ENCODE peak calls at places on chromosomes 2 and 18, in seven cellular contexts. C is spleen, E is transverse colon, L is SK-N-MC, T is sigmoid colon, X is HepG2, D is GM12891. U is an unnamed sample.

GRCh38 chr2:5365871-5366461 is 326.2 kb upstream of the SOX11 start:
- DNase-seq in C (no peak), E (peak; percentile 12), L (no peak), T (peak; percentile 79), X (peak; percentile 62), D (peak; percentile 46), U (peak; percentile 68)

GRCh38 chr18:46736136-46736535 is 20.7 kb downstream of the ST8SIA5 start:
- DNase-seq in C (no peak), E (no peak), L (no peak), T (no peak), X (no peak), D (no peak), U (no peak)

GRCh38 chr18:74281639-74282358 is 10.0 kb downstream of the CYB5A start:
- DNase-seq in C (no peak), E (peak; percentile 21), L (no peak), T (peak; percentile 76), X (peak; percentile 81), D (no peak), U (no peak)

GRCh38 chr2:237193436-237193835 is 107.7 kb downstream of the COPS8 start:
- DNase-seq in C (no peak), E (no peak), L (no peak), T (peak; percentile 40), X (no peak), D (no peak), U (no peak)

GRCh38 chr18:2104620-2105462 is 466.5 kb downstream of the METTL4 start:
- DNase-seq in C (peak; percentile 80), E (peak; percentile 42), L (no peak), T (no peak), X (peak; percentile 30), D (peak; percentile 19), U (peak; percentile 64)

GRCh38 chr2:240996161-240996833 is 2.1 kb upstream of the SNED1 start:
- DNase-seq in C (peak; percentile 73), E (no peak), L (no peak), T (peak; percentile 63), X (no peak), D (peak; percentile 5), U (peak; percentile 15)

GRCh38 chr2:230129343-230129742 is 60.6 kb upstream of the SLC16A14 start:
- DNase-seq in C (no peak), E (no peak), L (no peak), T (no peak), X (peak; percentile 77), D (no peak), U (no peak)

GRCh38 chr2:17273066-17273465 is 245.2 kb downstream of the RAD51AP2 start:
- DNase-seq in C (no peak), E (no peak), L (no peak), T (no peak), X (no peak), D (no peak), U (no peak)

GRCh38 chr18:77073336-77074093 is 59.1 kb downstream of the MBP start:
- DNase-seq in C (no peak), E (no peak), L (no peak), T (no peak), X (no peak), D (no peak), U (no peak)

GRCh38 chr2:134463726-134464076 is 209.8 kb downstream of the MGAT5 start:
- DNase-seq in C (no peak), E (no peak), L (no peak), T (no peak), X (no peak), D (no peak), U (no peak)

GRCh38 chr18:22828171-22828570 is 105.0 kb upstream of the RBBP8 start:
- DNase-seq in C (no peak), E (no peak), L (no peak), T (no peak), X (no peak), D (no peak), U (no peak)

GRCh38 chr2:15116830-15117229 is 444.3 kb downstream of the NBAS start:
- DNase-seq in C (no peak), E (no peak), L (no peak), T (no peak), X (no peak), D (no peak), U (no peak)

GRCh38 chr2:150425121-150425559 is 62.3 kb downstream of the RND3 start:
- DNase-seq in C (no peak), E (no peak), L (no peak), T (no peak), X (no peak), D (no peak), U (no peak)

GRCh38 chr2:44275915-44276279 is 617 bp downstream of the SLC3A1 start:
- DNase-seq in C (no peak), E (no peak), L (no peak), T (no peak), X (no peak), D (no peak), U (no peak)

GRCh38 chr2:177029501-177029900 is 183.1 kb upstream of the HNRNPA3 start:
- DNase-seq in C (no peak), E (no peak), L (no peak), T (no peak), X (no peak), D (no peak), U (no peak)

DNA sequence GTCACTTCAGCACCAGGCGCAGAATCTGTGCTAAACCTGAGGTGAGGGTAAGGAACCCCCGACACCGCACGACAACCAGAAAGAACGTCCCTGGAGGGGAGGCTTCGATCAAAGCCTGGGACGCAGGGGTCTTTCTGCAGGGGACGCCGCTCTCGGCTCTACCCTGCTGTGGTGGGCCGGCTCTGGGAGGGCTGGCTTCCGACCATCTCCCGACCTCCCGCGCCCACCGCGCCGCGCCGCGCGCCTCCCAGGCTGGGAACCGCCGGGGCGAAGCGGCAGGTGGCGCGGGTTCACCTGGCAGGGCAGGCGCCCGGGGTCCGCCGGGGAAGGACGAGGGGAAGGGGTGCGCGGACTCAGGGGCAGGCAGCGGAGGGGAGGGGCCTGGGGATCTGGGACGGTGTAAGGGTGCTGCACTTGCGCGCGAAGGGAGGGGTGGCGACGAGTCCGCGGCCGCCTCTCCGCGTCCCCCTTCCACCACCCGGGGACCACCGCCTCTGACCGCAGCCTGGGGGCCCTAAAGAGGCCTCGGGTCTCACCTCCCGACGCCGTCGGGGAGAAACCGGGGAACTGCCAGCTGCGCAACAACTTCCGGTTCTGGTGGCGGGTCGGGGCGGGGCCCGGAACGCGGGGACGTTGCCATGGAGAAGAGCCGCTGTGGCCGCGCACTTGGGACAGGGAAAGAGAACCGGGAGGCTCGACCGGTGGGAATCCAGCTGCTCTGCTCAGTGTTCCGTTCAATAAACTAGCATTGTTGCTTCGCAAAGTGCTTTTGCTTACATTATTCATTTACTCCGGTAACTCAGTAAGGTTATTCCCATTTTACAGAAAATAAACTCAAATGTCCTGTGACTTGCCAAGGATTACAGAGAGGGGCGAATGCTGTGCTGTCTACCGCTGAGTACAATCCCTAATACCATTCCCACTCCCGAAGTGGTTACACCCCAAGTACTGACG is at the start of gene ZNF396:
- DNase-seq in C (peak; percentile 95), E (peak; percentile 89), L (no peak), T (peak; percentile 92), X (peak; percentile 52), D (peak; percentile 73), U (peak; percentile 86)
- TF ChIP-seq POLR2AphosphoS5 in C (peak; percentile 81), E (no peak), L (peak; percentile 53), T (no peak), X (no peak), D (no peak), U (peak; percentile 14)

DNA sequence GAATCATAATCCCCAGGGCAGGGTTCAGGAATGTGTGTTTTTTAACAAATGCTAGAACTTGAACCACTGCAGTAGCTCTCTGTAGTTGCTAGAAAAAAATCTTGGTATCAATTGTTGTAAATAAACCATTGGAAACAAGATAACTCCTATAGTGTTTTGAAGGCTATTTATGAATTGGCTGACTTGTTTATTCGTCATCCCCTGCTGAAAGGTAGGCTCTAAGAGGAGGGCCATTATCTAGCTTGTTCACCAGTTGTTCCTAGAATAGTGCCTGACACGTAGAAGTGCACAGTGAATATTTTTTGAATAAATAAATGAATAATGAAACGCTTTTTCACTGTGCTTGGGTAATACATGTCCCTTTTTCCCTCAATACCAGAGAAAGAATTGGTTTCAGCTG is 211.4 kb downstream of the BABAM2 start:
- DNase-seq in C (no peak), E (no peak), L (no peak), T (no peak), X (no peak), D (no peak), U (no peak)
- TF ChIP-seq POLR2AphosphoS5 in C (no peak), E (no peak), L (no peak), T (no peak), X (no peak), D (no peak), U (no peak)

DNA sequence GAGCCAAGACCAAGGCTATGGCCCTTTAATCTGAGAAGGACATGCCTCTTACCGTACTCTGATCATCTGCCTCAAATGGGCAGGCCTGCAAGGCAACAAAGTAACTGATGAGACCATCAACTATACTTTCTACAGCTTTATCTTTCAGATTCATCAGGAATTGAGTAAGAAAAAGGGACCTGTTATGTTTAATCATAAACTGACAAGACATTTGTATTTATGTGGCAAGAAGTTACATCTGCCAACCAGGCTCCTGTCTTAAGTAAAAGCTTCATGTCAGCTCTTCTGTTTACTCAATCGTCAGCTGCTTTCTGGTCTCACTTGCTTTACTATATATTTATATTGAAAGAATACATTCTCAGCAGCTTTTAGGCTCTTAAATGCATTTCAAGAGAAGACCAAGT is 163.7 kb downstream of the ETAA1 start:
- DNase-seq in C (no peak), E (no peak), L (no peak), T (no peak), X (no peak), D (no peak), U (no peak)
- TF ChIP-seq POLR2AphosphoS5 in C (no peak), E (no peak), L (no peak), T (no peak), X (no peak), D (no peak), U (no peak)

GRCh38 chr18:43855376-43855775 is 578.1 kb upstream of the SYT4 start:
- DNase-seq in C (no peak), E (no peak), L (no peak), T (no peak), X (no peak), D (no peak), U (no peak)
- TF ChIP-seq POLR2AphosphoS5 in C (no peak), E (no peak), L (no peak), T (no peak), X (no peak), D (no peak), U (no peak)